ENCODE peak calls at places on chromosome 18, in six cellular contexts. Y is midbrain; D is iPS DF 6.9; G is skeletal muscle cell; M is activated T-helper 9 cell treated with anti-CD3 and anti-CD28 coated beads, Interleukin-2, amount 50 U/mL, for 16 hours; K is GM03348. S is an unnamed sample.

GRCh38 chr18:79944746-79945117 is 6.7 kb downstream of the SLC66A2 start:
- DNase-seq in Y (no peak), D (no peak), G (no peak), M (no peak), K (no peak), S (no peak)

GRCh38 chr18:49137093-49137492 is 186.3 kb upstream of the SMAD7 start:
- DNase-seq in Y (no peak), D (no peak), G (no peak), M (no peak), K (no peak), S (no peak)

GRCh38 chr18:63869374-63869773 is 18.1 kb upstream of the SERPINB2 start:
- DNase-seq in Y (no peak), D (no peak), G (peak), M (no peak), K (peak), S (no peak)

GRCh38 chr18:62904396-62905285 is 189.3 kb downstream of the PHLPP1 start:
- DNase-seq in Y (peak), D (no peak), G (no peak), M (no peak), K (no peak), S (no peak)

GRCh38 chr18:51195602-51196115 is 1.8 kb downstream of the MEX3C start:
- DNase-seq in Y (peak), D (peak), G (no peak), M (no peak), K (no peak), S (peak)

GRCh38 chr18:39871976-39872375 is 2083.1 kb upstream of the PIK3C3 start:
- DNase-seq in Y (no peak), D (no peak), G (no peak), M (no peak), K (no peak), S (no peak)

GRCh38 chr18:66077066-66077465 is 326.3 kb downstream of the CDH7 start:
- DNase-seq in Y (no peak), D (no peak), G (no peak), M (no peak), K (no peak), S (no peak)

GRCh38 chr18:63320041-63320689 is 596 bp upstream of the BCL2 start:
- DNase-seq in Y (peak), D (no peak), G (peak), M (peak), K (peak), S (peak)

GRCh38 chr18:12744103-12744502 is 41.3 kb downstream of the PSMG2 start:
- DNase-seq in Y (peak), D (no peak), G (no peak), M (no peak), K (peak), S (peak)

GRCh38 chr18:11305507-11305906 is 156.1 kb upstream of the PIEZO2 start:
- DNase-seq in Y (no peak), D (no peak), G (no peak), M (no peak), K (no peak), S (no peak)

GRCh38 chr18:79529991-79530390 is 134.3 kb downstream of the NFATC1 start:
- DNase-seq in Y (no peak), D (no peak), G (no peak), M (no peak), K (no peak), S (no peak)

GRCh38 chr18:63970803-63971191 is 916 bp downstream of the SERPINB8 start:
- DNase-seq in Y (peak), D (no peak), G (no peak), M (no peak), K (peak), S (peak)

GRCh38 chr18:48541747-48542108 is 2.9 kb downstream of the CTIF start:
- DNase-seq in Y (no peak), D (no peak), G (no peak), M (no peak), K (no peak), S (no peak)

GRCh38 chr18:51236225-51236624 is 38.7 kb upstream of the MEX3C start:
- DNase-seq in Y (no peak), D (no peak), G (no peak), M (no peak), K (peak), S (no peak)

GRCh38 chr18:25896178-25896780 is 194.1 kb downstream of the SS18 start:
- DNase-seq in Y (no peak), D (no peak), G (no peak), M (no peak), K (peak), S (peak)

GRCh38 chr18:58135806-58136331 is 91.8 kb downstream of the NEDD4L start:
- DNase-seq in Y (peak), D (peak), G (no peak), M (no peak), K (peak), S (peak)

GRCh38 chr18:30908381-30908780 is 134.2 kb downstream of the DSC3 start:
- DNase-seq in Y (no peak), D (no peak), G (no peak), M (no peak), K (no peak), S (no peak)

GRCh38 chr18:26121476-26121875 is 12.2 kb upstream of the PSMA8 start:
- DNase-seq in Y (no peak), D (no peak), G (no peak), M (no peak), K (no peak), S (no peak)

GRCh38 chr18:24397131-24397693 is 412 bp downstream of the OSBPL1A start:
- DNase-seq in Y (peak), D (no peak), G (peak), M (peak), K (peak), S (peak)

GRCh38 chr18:11871501-11871900 is 20.3 kb downstream of the CHMP1B start:
- DNase-seq in Y (no peak), D (no peak), G (no peak), M (no peak), K (no peak), S (no peak)

S was measured in cerebellum.